ENCODE peak calls at places on chromosomes 7 and 10, in four cellular contexts. One of them, this sample, is unnamed.

GRCh38 chr10:119316729-119317097 is 109.3 kb downstream of the GRK5 start:
- DNase-seq in fibroblast of lung: peak
- DNase-seq in K562: peak
- DNase-seq in sciatic nerve: no peak
- DNase-seq in this sample: no peak

GRCh38 chr10:66924674-66925345 is 1.0 kb upstream of the LRRTM3 start:
- DNase-seq in K562: no peak
- DNase-seq in sciatic nerve: no peak
- DNase-seq in fibroblast of lung: no peak
- DNase-seq in this sample: no peak

GRCh38 chr10:27986831-27987230 is 12.0 kb downstream of the ODAD2 start:
- DNase-seq in K562: no peak
- DNase-seq in fibroblast of lung: no peak
- DNase-seq in sciatic nerve: no peak
- DNase-seq in this sample: no peak

GRCh38 chr7:117041007-117041406 is 87.7 kb downstream of the ST7 start:
- DNase-seq in sciatic nerve: no peak
- DNase-seq in K562: no peak
- DNase-seq in fibroblast of lung: peak
- DNase-seq in this sample: no peak

GRCh38 chr7:117127585-117128168 is 174.4 kb downstream of the ST7 start:
- DNase-seq in sciatic nerve: peak
- DNase-seq in fibroblast of lung: peak
- DNase-seq in K562: peak
- DNase-seq in this sample: peak

GRCh38 chr10:92124524-92125168 is 166.2 kb downstream of the CPEB3 start:
- DNase-seq in K562: no peak
- DNase-seq in sciatic nerve: no peak
- DNase-seq in fibroblast of lung: peak
- DNase-seq in this sample: no peak

GRCh38 chr7:139762886-139763285 is 14.9 kb downstream of the HIPK2 start:
- DNase-seq in K562: no peak
- DNase-seq in sciatic nerve: no peak
- DNase-seq in fibroblast of lung: peak
- DNase-seq in this sample: no peak

GRCh38 chr7:36304099-36304425 is 85.6 kb upstream of the ANLN start:
- DNase-seq in sciatic nerve: no peak
- DNase-seq in K562: no peak
- DNase-seq in fibroblast of lung: no peak
- DNase-seq in this sample: no peak

GRCh38 chr10:122112021-122112616 is 123.2 kb downstream of the TACC2 start:
- DNase-seq in sciatic nerve: no peak
- DNase-seq in K562: no peak
- DNase-seq in fibroblast of lung: peak
- DNase-seq in this sample: no peak

GRCh38 chr7:28329616-28330373 is 82.5 kb upstream of the CREB5 start:
- DNase-seq in fibroblast of lung: peak
- DNase-seq in K562: no peak
- DNase-seq in sciatic nerve: no peak
- DNase-seq in this sample: no peak

GRCh38 chr7:92325850-92326249 is 80.1 kb downstream of the ANKIB1 start:
- DNase-seq in sciatic nerve: no peak
- DNase-seq in K562: no peak
- DNase-seq in fibroblast of lung: peak
- DNase-seq in this sample: no peak

GRCh38 chr7:142685877-142686508 is 63.3 kb upstream of the PRSS1 start:
- DNase-seq in sciatic nerve: no peak
- DNase-seq in K562: no peak
- DNase-seq in fibroblast of lung: no peak
- DNase-seq in this sample: peak

GRCh38 chr7:32496052-32496813 is 944 bp downstream of the AVL9 start:
- DNase-seq in K562: peak
- DNase-seq in fibroblast of lung: peak
- DNase-seq in sciatic nerve: no peak
- DNase-seq in this sample: no peak

GRCh38 chr7:12199363-12199762 is 11.7 kb upstream of the TMEM106B start:
- DNase-seq in fibroblast of lung: no peak
- DNase-seq in K562: no peak
- DNase-seq in sciatic nerve: no peak
- DNase-seq in this sample: no peak

GRCh38 chr7:107327986-107328569 is 141.8 kb upstream of the GPR22 start:
- DNase-seq in sciatic nerve: no peak
- DNase-seq in K562: no peak
- DNase-seq in fibroblast of lung: no peak
- DNase-seq in this sample: no peak

GRCh38 chr7:116705419-116705818 is 33.4 kb downstream of the MET start:
- DNase-seq in sciatic nerve: no peak
- DNase-seq in K562: no peak
- DNase-seq in fibroblast of lung: no peak
- DNase-seq in this sample: no peak

GRCh38 chr7:80942261-80943041 is 23.6 kb upstream of the SEMA3C start:
- DNase-seq in sciatic nerve: peak
- DNase-seq in K562: no peak
- DNase-seq in fibroblast of lung: peak
- DNase-seq in this sample: no peak

GRCh38 chr7:158543840-158544239 is 43.8 kb downstream of the PTPRN2 start:
- DNase-seq in sciatic nerve: no peak
- DNase-seq in fibroblast of lung: no peak
- DNase-seq in K562: no peak
- DNase-seq in this sample: no peak

GRCh38 chr10:57964371-57964770 is 303.3 kb downstream of the IPMK start:
- DNase-seq in fibroblast of lung: no peak
- DNase-seq in K562: no peak
- DNase-seq in sciatic nerve: no peak
- DNase-seq in this sample: no peak

GRCh38 chr7:77799078-77799964 is 748 bp downstream of the PHTF2 start:
- DNase-seq in fibroblast of lung: peak
- DNase-seq in sciatic nerve: peak
- DNase-seq in K562: peak
- DNase-seq in this sample: peak

GRCh38 chr10:61798711-61799110 is 102.8 kb upstream of the ARID5B start:
- DNase-seq in fibroblast of lung: no peak
- DNase-seq in sciatic nerve: no peak
- DNase-seq in K562: no peak
- DNase-seq in this sample: no peak

GRCh38 chr10:21954132-21954531 is 49.4 kb downstream of the DNAJC1 start:
- DNase-seq in K562: no peak
- DNase-seq in fibroblast of lung: no peak
- DNase-seq in sciatic nerve: no peak
- DNase-seq in this sample: no peak

GRCh38 chr7:70486977-70487376 is 645.0 kb upstream of the GALNT17 start:
- DNase-seq in K562: no peak
- DNase-seq in fibroblast of lung: no peak
- DNase-seq in sciatic nerve: no peak
- DNase-seq in this sample: no peak

GRCh38 chr10:33107953-33108352 is 149.9 kb upstream of the ITGB1 start:
- DNase-seq in fibroblast of lung: no peak
- DNase-seq in sciatic nerve: no peak
- DNase-seq in K562: no peak
- DNase-seq in this sample: no peak

GRCh38 chr10:113225364-113225763 is 275.3 kb downstream of the TCF7L2 start:
- DNase-seq in fibroblast of lung: no peak
- DNase-seq in K562: no peak
- DNase-seq in sciatic nerve: no peak
- DNase-seq in this sample: no peak

GRCh38 chr10:113425596-113425995 is 127.3 kb upstream of the HABP2 start:
- DNase-seq in fibroblast of lung: no peak
- DNase-seq in K562: no peak
- DNase-seq in sciatic nerve: no peak
- DNase-seq in this sample: no peak

GRCh38 chr10:72855790-72856189 is 37.7 kb upstream of the OIT3 start:
- DNase-seq in fibroblast of lung: no peak
- DNase-seq in K562: no peak
- DNase-seq in sciatic nerve: no peak
- DNase-seq in this sample: no peak

GRCh38 chr10:14302035-14302434 is 28.7 kb downstream of the FRMD4A start:
- DNase-seq in K562: no peak
- DNase-seq in fibroblast of lung: peak
- DNase-seq in sciatic nerve: no peak
- DNase-seq in this sample: no peak

GRCh38 chr10:71205468-71205867 is 6.9 kb upstream of the UNC5B start:
- DNase-seq in fibroblast of lung: no peak
- DNase-seq in sciatic nerve: no peak
- DNase-seq in K562: no peak
- DNase-seq in this sample: no peak

GRCh38 chr10:124469956-124470484 is 8.4 kb downstream of the LHPP start:
- DNase-seq in sciatic nerve: no peak
- DNase-seq in fibroblast of lung: no peak
- DNase-seq in K562: no peak
- DNase-seq in this sample: no peak

GRCh38 chr7:92506363-92506762 is 22.0 kb downstream of the PEX1 start:
- DNase-seq in K562: no peak
- DNase-seq in fibroblast of lung: no peak
- DNase-seq in sciatic nerve: no peak
- DNase-seq in this sample: no peak

GRCh38 chr7:102431617-102432298 is 1.6 kb upstream of the ORAI2 start:
- DNase-seq in sciatic nerve: no peak
- DNase-seq in fibroblast of lung: no peak
- DNase-seq in K562: no peak
- DNase-seq in this sample: peak

GRCh38 chr7:28272461-28272877 is 91.9 kb upstream of the JAZF1 start:
- DNase-seq in sciatic nerve: peak
- DNase-seq in fibroblast of lung: peak
- DNase-seq in K562: no peak
- DNase-seq in this sample: peak

GRCh38 chr10:61750943-61751471 is 88.3 kb downstream of the CABCOCO1 start:
- DNase-seq in fibroblast of lung: peak
- DNase-seq in K562: peak
- DNase-seq in sciatic nerve: peak
- DNase-seq in this sample: peak